ENCODE peak calls at places on chromosomes 5 and 9, in six cellular contexts. Y is CD8-positive, alpha-beta T cell; H is testis; G is uterus; U is PC-3; C is A549. K is an unnamed sample.

GRCh38 chr9:122366074-122366672 is 4.7 kb upstream of the PTGS1 start:
- DNase-seq in Y (no peak), H (no peak), G (no peak), U (peak; percentile 34), C (no peak), K (no peak)

GRCh38 chr9:3968891-3969290 is 331.0 kb downstream of the GLIS3 start:
- DNase-seq in Y (no peak), H (no peak), G (no peak), U (peak; percentile 91), C (no peak), K (no peak)

GRCh38 chr5:167143726-167144125 is 1147.7 kb upstream of the WWC1 start:
- DNase-seq in Y (no peak), H (peak; percentile 59), G (no peak), U (no peak), C (no peak), K (no peak)

GRCh38 chr5:142108432-142109355 is at the start of gene NDFIP1:
- DNase-seq in Y (peak; percentile 79), H (peak; percentile 83), G (peak; percentile 85), U (peak; percentile 77), C (peak; percentile 67), K (peak; percentile 92)

GRCh38 chr5:83101514-83101913 is 24.2 kb downstream of the XRCC4 start:
- DNase-seq in Y (no peak), H (no peak), G (no peak), U (no peak), C (no peak), K (no peak)

GRCh38 chr5:40332945-40333344 is 346.8 kb upstream of the PTGER4 start:
- DNase-seq in Y (no peak), H (no peak), G (no peak), U (peak; percentile 60), C (no peak), K (no peak)

GRCh38 chr5:71783891-71784290 is 64.8 kb downstream of the CARTPT start:
- DNase-seq in Y (no peak), H (no peak), G (no peak), U (peak; percentile 2), C (no peak), K (no peak)

GRCh38 chr9:35675732-35676392 is 2.1 kb downstream of the CA9 start:
- DNase-seq in Y (no peak), H (peak; percentile 57), G (no peak), U (no peak), C (no peak), K (peak; percentile 49)

GRCh38 chr5:91255396-91256141 is 127.5 kb downstream of the ARRDC3 start:
- DNase-seq in Y (no peak), H (no peak), G (no peak), U (no peak), C (no peak), K (no peak)

GRCh38 chr9:14209399-14209990 is 104.4 kb downstream of the NFIB start:
- DNase-seq in Y (no peak), H (no peak), G (no peak), U (peak; percentile 66), C (no peak), K (no peak)

GRCh38 chr9:93086445-93087224 is 9.4 kb upstream of the CARD19 start:
- DNase-seq in Y (no peak), H (peak; percentile 4), G (peak; percentile 5), U (no peak), C (no peak), K (no peak)

GRCh38 chr5:134001938-134002731 is 2.6 kb downstream of the VDAC1 start:
- DNase-seq in Y (no peak), H (no peak), G (no peak), U (peak; percentile 36), C (no peak), K (no peak)
- H3K4me3 ChIP-seq in Y (no peak overlapping the region), H (no peak overlapping the region), G (no peak overlapping the region), U (peak overlapping the region; percentile 84), C (peak overlapping the region; percentile 90), K (no peak overlapping the region)

GRCh38 chr5:102863764-102864560 is 108.9 kb downstream of the PAM start:
- DNase-seq in Y (no peak), H (no peak), G (no peak), U (no peak), C (no peak), K (no peak)

GRCh38 chr5:102865171-102865509 is 110.0 kb downstream of the PAM start:
- DNase-seq in Y (no peak), H (no peak), G (no peak), U (no peak), C (no peak), K (no peak)

GRCh38 chr5:102865510-102866314 is 110.6 kb downstream of the PAM start:
- DNase-seq in Y (peak; percentile 21), H (peak; percentile 68), G (peak; percentile 65), U (peak; percentile 81), C (peak; percentile 17), K (peak; percentile 83)

GRCh38 chr5:102867999-102868662 is 113.0 kb downstream of the PAM start:
- DNase-seq in Y (no peak), H (no peak), G (no peak), U (no peak), C (no peak), K (no peak)

GRCh38 chr5:102866315-102866693 is 111.2 kb downstream of the PAM start:
- DNase-seq in Y (no peak), H (no peak), G (no peak), U (peak; percentile 31), C (no peak), K (no peak)
- TF ChIP-seq CTCF in Y (no peak), H (no peak), G (no peak), U (no peak), C (no peak), K (no peak)

DNA sequence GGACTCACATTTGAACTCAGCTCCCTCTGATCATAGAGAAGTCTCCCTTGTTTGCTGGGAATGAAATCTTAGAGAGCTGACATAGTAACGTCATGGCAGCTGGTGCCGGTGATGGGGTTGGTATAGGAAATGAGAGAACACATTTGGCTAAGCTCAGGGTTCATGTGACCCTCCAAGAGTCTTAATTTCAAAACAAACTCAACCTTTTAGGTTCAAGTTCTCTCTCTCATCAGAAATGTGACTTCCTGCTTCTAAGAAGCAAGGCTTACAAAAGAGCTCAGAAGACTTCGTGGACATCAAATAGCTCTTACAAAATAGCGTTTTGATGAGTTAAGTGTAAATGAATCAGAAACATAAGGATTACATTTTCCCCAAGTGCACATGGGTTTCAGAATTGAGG is 97.3 kb downstream of the PAPPA start:
- DNase-seq in Y (no peak), H (no peak), G (no peak), U (no peak), C (no peak), K (no peak)
- H3K27ac ChIP-seq in Y (no peak overlapping the region), H (no peak overlapping the region), G (no peak overlapping the region), U (no peak overlapping the region), C (peak overlapping the region; percentile 76), K (no peak overlapping the region)

DNA sequence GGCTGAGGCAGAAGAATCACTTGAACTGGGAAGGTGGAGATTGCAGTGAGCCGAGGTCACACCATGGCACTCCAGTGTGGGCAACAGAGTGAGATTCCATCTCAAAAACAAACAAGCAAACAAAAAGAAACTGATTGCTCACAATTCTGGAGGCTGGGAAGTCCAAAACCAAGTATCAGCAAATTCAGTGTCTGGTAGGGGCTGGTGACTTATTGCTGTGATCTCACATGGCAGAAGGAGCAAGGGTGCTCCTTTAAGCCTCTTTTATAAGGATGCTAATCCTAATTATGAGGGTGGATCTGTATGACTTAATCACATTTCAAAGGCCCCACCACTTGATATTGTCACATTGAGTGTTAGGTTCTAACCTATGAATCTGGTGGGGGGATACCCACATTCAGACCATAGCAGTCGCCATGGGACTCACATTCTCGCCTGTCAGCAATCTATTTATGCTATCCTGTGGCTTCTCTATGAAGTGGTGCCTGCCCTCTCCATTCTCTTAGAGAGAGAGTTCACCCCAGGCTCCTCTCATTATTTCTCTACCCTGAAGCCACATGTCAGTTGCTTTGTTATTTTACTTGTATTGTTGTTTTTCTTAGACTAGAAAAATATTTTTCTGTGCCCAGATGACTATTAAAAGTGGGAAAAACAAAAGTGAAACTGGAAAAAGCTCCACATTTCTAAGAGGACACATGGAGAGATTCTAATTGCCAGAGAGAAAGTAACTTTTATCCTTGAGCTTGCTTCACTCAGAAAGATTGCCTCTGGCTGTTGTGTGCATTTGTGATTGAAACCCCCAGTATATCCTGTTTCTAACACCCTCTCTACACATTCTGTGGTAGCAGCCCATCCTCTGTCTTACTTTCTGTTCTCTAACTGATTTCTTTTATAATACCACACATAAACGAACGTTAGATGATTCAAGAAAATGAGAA is 18.8 kb upstream of the PRLR start:
- DNase-seq in Y (no peak), H (no peak), G (no peak), U (no peak), C (no peak), K (no peak)
- H3K4me3 ChIP-seq in Y (no peak overlapping the region), H (no peak overlapping the region), G (no peak overlapping the region), U (peak overlapping the region; percentile 45), C (peak overlapping the region; percentile 33), K (no peak overlapping the region)

GRCh38 chr9:133356391-133357091 is at the start of the genes SURF1 and SURF2:
- DNase-seq in Y (peak; percentile 88), H (peak; percentile 93), G (peak; percentile 88), U (peak; percentile 74), C (peak; percentile 81), K (peak; percentile 88)

GRCh38 chr9:133353548-133353947 is 2.7 kb downstream of the SURF1 start:
- DNase-seq in Y (no peak), H (no peak), G (no peak), U (no peak), C (no peak), K (no peak)

GRCh38 chr9:133354766-133355165 is 1.5 kb downstream of the SURF1 start:
- DNase-seq in Y (no peak), H (no peak), G (no peak), U (no peak), C (no peak), K (no peak)

GRCh38 chr9:133357656-133358055 is 1.3 kb downstream of the SURF2 start:
- DNase-seq in Y (no peak), H (no peak), G (no peak), U (no peak), C (no peak), K (no peak)

DNA sequence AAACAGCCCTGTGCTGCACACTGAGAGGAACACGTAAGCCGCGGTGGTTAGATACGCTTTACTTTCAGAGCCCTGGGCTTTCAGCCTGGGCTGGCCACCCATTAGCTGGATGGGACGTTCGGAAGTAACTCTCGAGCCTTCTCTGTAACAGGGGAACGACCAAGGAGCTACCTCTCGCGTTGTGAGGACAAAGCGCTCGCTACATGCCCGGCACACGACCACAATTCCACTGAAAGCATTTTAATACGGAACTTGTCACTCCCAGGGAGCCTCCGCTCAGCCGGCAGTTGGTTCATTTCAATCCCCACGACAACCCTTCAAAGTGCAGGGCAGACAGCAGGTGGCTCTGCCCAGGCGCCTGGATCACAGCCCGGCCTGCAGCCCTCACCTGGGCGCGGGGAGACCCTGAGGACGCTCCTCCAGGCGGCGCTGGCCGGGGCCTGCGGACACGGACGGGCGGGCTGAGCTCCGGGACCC is 368 bp downstream of the SURF1 start:
- DNase-seq in Y (no peak), H (no peak), G (no peak), U (no peak), C (no peak), K (no peak)
- TF ChIP-seq CTCF in Y (no peak), H (no peak), G (no peak), U (no peak), C (peak; percentile 6), K (no peak)

DNA sequence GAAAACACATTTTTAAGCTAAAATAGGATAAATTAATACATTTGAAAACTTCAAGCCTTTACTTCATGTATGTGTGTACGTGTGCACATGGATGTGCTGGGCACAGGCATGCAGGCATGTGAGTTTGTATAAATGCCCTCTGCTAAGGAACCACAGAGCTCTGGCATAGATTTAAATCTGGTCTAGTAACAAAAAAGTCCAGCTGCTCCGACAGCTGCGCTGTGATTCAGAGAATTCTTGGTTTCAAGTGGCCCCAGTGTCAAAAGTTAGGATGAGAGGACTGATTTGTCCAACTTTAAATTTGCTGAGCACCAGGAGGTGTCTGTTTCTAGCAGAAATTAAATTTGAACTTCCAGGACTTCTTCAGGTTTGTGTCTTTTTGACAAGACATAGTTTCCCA is 203.7 kb upstream of the TUT7 start:
- DNase-seq in Y (no peak), H (no peak), G (no peak), U (no peak), C (no peak), K (no peak)
- H3K27ac ChIP-seq in Y (no peak overlapping the region), H (no peak overlapping the region), G (peak overlapping the region; percentile 56), U (no peak overlapping the region), C (no peak overlapping the region), K (no peak overlapping the region)

K was measured in heart right ventricle.